ENCODE peak calls at places on chromosomes 12 and 14, in five cellular contexts. M is suprapubic skin, H is erythroblast, A is adrenal gland, O is GM12891. Y is an unnamed sample.

GRCh38 chr12:95918194-95918993 is 24.0 kb downstream of the CCDC38 start:
- DNase-seq in A (peak; percentile 50), M (no peak), O (peak; percentile 14), H (peak; percentile 57), Y (no peak)

GRCh38 chr12:78157199-78157598 is 326.5 kb downstream of the NAV3 start:
- DNase-seq in O (no peak), H (no peak), A (no peak), M (no peak), Y (no peak)

GRCh38 chr12:109016978-109017377 is 3.9 kb downstream of the SVOP start:
- DNase-seq in M (no peak), H (no peak), O (no peak), A (no peak), Y (no peak)

GRCh38 chr14:101844219-101844618 is 82.7 kb downstream of the PPP2R5C start:
- DNase-seq in O (no peak), H (no peak), M (no peak), A (no peak), Y (no peak)

GRCh38 chr12:64603183-64603841 is 7.0 kb upstream of the RASSF3 start:
- DNase-seq in A (no peak), M (no peak), H (no peak), O (no peak), Y (no peak)

GRCh38 chr12:25829192-25829591 is 129.3 kb upstream of the RASSF8 start:
- DNase-seq in M (no peak), H (no peak), O (no peak), A (no peak), Y (peak; percentile 39)

GRCh38 chr12:52585951-52586350 is 12.3 kb upstream of the KRT74 start:
- DNase-seq in H (peak; percentile 24), O (no peak), M (no peak), A (no peak), Y (no peak)

GRCh38 chr12:124938606-124939427 is 24.4 kb upstream of the UBC start:
- DNase-seq in M (no peak), H (no peak), O (no peak), A (peak; percentile 78), Y (no peak)

GRCh38 chr12:120584343-120585149 is 3.3 kb upstream of the POP5 start:
- DNase-seq in H (peak; percentile 71), A (peak; percentile 44), M (peak; percentile 69), O (peak; percentile 52), Y (no peak)

GRCh38 chr14:61813101-61813596 is 50.9 kb downstream of the SNAPC1 start:
- DNase-seq in A (no peak), M (no peak), O (no peak), H (no peak), Y (no peak)

GRCh38 chr12:12439636-12440035 is 82.8 kb downstream of the BORCS5 start:
- DNase-seq in O (no peak), A (no peak), M (no peak), H (peak; percentile 45), Y (no peak)

GRCh38 chr12:111150476-111150875 is 218.4 kb downstream of the PHETA1 start:
- DNase-seq in M (no peak), A (no peak), H (no peak), O (no peak), Y (no peak)

GRCh38 chr12:58306266-58306995 is 365.1 kb downstream of the ATP23 start:
- DNase-seq in A (no peak), O (no peak), H (no peak), M (no peak), Y (no peak)

GRCh38 chr12:120216742-120217595 is 16.1 kb upstream of the RPLP0 start:
- DNase-seq in H (no peak), A (no peak), O (no peak), M (no peak), Y (no peak)

GRCh38 chr12:124848621-124849380 is 14.9 kb downstream of the SCARB1 start:
- DNase-seq in O (no peak), A (no peak), M (no peak), H (no peak), Y (no peak)

GRCh38 chr12:52029686-52030085 is 21.6 kb upstream of the NR4A1 start:
- DNase-seq in O (no peak), M (no peak), H (no peak), A (no peak), Y (peak; percentile 92)

GRCh38 chr14:61517861-61518802 is 177.2 kb upstream of the HIF1A start:
- DNase-seq in O (no peak), H (no peak), M (no peak), A (peak; percentile 39), Y (no peak)

GRCh38 chr14:34718750-34719304 is 4.4 kb upstream of the CFL2 start:
- DNase-seq in O (no peak), H (no peak), M (no peak), A (no peak), Y (no peak)

GRCh38 chr14:59675394-59675793 is 98.8 kb upstream of the CCDC175 start:
- DNase-seq in O (no peak), A (no peak), H (no peak), M (no peak), Y (no peak)

GRCh38 chr14:60101801-60102200 is 10.1 kb downstream of the PCNX4 start:
- DNase-seq in A (no peak), H (no peak), M (no peak), O (no peak), Y (no peak)

GRCh38 chr12:110861729-110862128 is 14.9 kb downstream of the CCDC63 start:
- DNase-seq in M (no peak), O (no peak), A (no peak), H (no peak), Y (no peak)

GRCh38 chr12:2268478-2269286 is 215.9 kb downstream of the CACNA1C start:
- DNase-seq in H (no peak), O (no peak), M (no peak), A (no peak), Y (peak; percentile 68)

GRCh38 chr12:4133636-4134433 is 139.7 kb upstream of the CCND2 start:
- DNase-seq in A (no peak), O (no peak), H (no peak), M (no peak), Y (no peak)

GRCh38 chr12:59075968-59076367 is 155.7 kb upstream of the LRIG3 start:
- DNase-seq in A (no peak), M (no peak), O (no peak), H (no peak), Y (no peak)

GRCh38 chr14:80404413-80404812 is 193.1 kb upstream of the DIO2 start:
- DNase-seq in O (no peak), A (no peak), M (no peak), H (no peak), Y (no peak)

GRCh38 chr12:129873458-129873857 is 30.4 kb downstream of the TMEM132D start:
- DNase-seq in M (no peak), O (no peak), A (no peak), H (no peak), Y (no peak)

DNA sequence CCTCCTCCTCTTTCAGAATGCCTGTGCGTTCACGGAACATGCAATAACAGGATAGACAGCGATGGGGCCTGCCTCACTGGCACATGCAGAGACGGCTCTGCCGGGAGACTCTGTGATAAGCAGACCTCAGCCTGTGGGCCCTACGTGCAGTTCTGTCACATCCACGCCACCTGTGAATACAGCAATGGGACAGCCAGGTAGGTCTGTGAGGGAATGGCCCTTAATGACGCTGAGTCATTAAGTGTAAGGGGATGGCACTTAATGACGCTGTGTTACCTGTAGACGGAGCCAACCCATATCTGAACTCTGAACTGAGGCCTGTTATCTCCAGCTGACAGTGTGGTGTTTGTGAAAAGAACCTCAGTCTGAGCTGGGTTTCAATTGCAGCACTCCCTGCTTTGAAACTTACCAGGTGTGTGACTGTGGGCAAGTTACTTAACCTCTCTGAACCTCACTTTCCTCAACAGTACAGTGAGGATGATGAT is 86.9 kb downstream of the STAB2 start:
- DNase-seq in H (no peak), M (no peak), A (no peak), O (no peak), Y (no peak)
- TF ChIP-seq POLR2A in H (no peak), M (no peak), A (no peak), O (no peak), Y (no peak)

DNA sequence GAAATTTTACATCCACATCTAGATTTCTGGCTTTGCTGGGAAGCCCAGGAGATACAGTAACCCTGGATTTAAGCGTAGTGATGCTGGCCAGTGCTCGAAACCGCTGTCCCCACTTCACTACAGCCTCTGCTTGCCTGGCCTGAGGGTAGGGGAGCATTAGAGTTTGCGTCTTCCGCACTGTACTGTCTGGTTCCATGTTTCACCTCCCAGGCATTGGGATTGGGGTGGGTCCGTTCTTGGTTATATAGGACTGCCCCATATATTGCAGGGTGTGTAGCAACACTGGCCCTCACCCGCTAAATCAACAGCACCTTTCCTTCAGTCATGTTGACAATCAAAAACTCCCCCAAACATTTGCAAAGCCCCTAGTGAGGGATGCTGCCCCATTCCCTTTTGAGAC is 240.8 kb downstream of the ZFP36L1 start:
- DNase-seq in H (no peak), O (no peak), M (no peak), A (no peak), Y (no peak)
- TF ChIP-seq POLR2A in H (no peak), O (no peak), M (no peak), A (no peak), Y (no peak)

GRCh38 chr14:72771561-72771960 is 122.3 kb downstream of the DPF3 start:
- DNase-seq in H (no peak), M (no peak), O (no peak), A (no peak), Y (no peak)
- TF ChIP-seq POLR2A in H (no peak), M (no peak), O (no peak), A (no peak), Y (no peak)

GRCh38 chr14:24092960-24093900 is 881 bp upstream of the PCK2 start:
- DNase-seq in A (no peak), O (no peak), M (no peak), H (no peak), Y (no peak)

GRCh38 chr14:24092110-24092959 is 1.8 kb upstream of the PCK2 start:
- DNase-seq in O (no peak), M (no peak), A (no peak), H (no peak), Y (no peak)

GRCh38 chr14:24094839-24095195 is 706 bp downstream of the PCK2 start:
- DNase-seq in A (no peak), H (peak; percentile 70), M (no peak), O (no peak), Y (no peak)

GRCh38 chr14:24095196-24096068 is 1.3 kb downstream of the PCK2 start:
- DNase-seq in H (peak; percentile 92), M (peak; percentile 81), O (peak; percentile 90), A (no peak), Y (no peak)

GRCh38 chr14:24093901-24094838 is at the start of gene PCK2:
- DNase-seq in O (peak; percentile 78), H (peak; percentile 98), M (peak; percentile 96), A (peak; percentile 95), Y (peak; percentile 89)
- TF ChIP-seq POLR2A in O (peak; percentile 51), H (peak; percentile 98), M (no peak), A (peak; percentile 46), Y (peak; percentile 89)

GRCh38 chr12:114678028-114678427 is 5.9 kb downstream of the TBX3 start:
- DNase-seq in H (no peak), A (no peak), O (no peak), M (no peak), Y (no peak)
- TF ChIP-seq POLR2A in H (no peak), A (peak; percentile 29), O (no peak), M (no peak), Y (no peak)

GRCh38 chr14:63297387-63297786 is 21.3 kb downstream of the GPHB5 start:
- DNase-seq in M (no peak), A (no peak), H (no peak), O (no peak), Y (no peak)
- TF ChIP-seq POLR2A in M (no peak), A (no peak), H (no peak), O (no peak), Y (no peak)

Y was measured in H54.